ENCODE peak calls at places on chromosomes 2 and 18, in six cellular contexts. R is suprapubic skin, V is brain microvascular endothelial cell, E is HT1080, L is GM13976, J is T-helper 1 cell. H is an unnamed sample.

GRCh38 chr18:47418746-47419145 is 167.3 kb upstream of the SKOR2 start:
- DNase-seq in R (no peak), V (no peak), E (peak; percentile 92), L (no peak), J (no peak), H (no peak)

GRCh38 chr2:204272089-204272488 is 273.2 kb upstream of the PARD3B start:
- DNase-seq in R (no peak), V (no peak), E (no peak), L (no peak), J (no peak), H (no peak)

GRCh38 chr18:36464126-36464651 is 166.7 kb downstream of the FHOD3 start:
- DNase-seq in R (no peak), V (no peak), E (no peak), L (no peak), J (no peak), H (no peak)

GRCh38 chr18:49609416-49610284 is 47.8 kb downstream of the LIPG start:
- DNase-seq in R (no peak), V (no peak), E (peak; percentile 45), L (no peak), J (no peak), H (peak; percentile 42)

GRCh38 chr18:63073481-63073880 is 246.1 kb downstream of the BCL2 start:
- DNase-seq in R (no peak), V (no peak), E (no peak), L (peak; percentile 79), J (peak; percentile 26), H (no peak)

GRCh38 chr2:99723632-99724031 is 233.8 kb upstream of the REV1 start:
- DNase-seq in R (no peak), V (no peak), E (no peak), L (no peak), J (no peak), H (no peak)

GRCh38 chr2:70513751-70514150 is 39.9 kb downstream of the TGFA start:
- DNase-seq in R (no peak), V (no peak), E (no peak), L (no peak), J (no peak), H (no peak)

GRCh38 chr2:71456617-71457016 is 3.3 kb downstream of the DYSF start:
- DNase-seq in R (no peak), V (no peak), E (no peak), L (no peak), J (no peak), H (no peak)

GRCh38 chr18:41936471-41937134 is 18.4 kb upstream of the PIK3C3 start:
- DNase-seq in R (no peak), V (no peak), E (no peak), L (peak; percentile 22), J (no peak), H (no peak)